ENCODE peak calls at places on chromosomes 1 and 21, in nine cellular contexts. E is NCI-H1417, M is HS-5, T is NCI-H345, I is cardiac fibroblast, H is cerebellum, Q is cardiac muscle cell, F is left cardiac atrium, C is A172. V is an unnamed sample.

GRCh38 chr21:37538971-37539590 is 172.5 kb downstream of the DYRK1A start:
- DNase-seq in F (no peak), M (no peak), Q (no peak), T (no peak), I (no peak), H (no peak), C (no peak), E (no peak), V (no peak)

GRCh38 chr1:66617362-66617761 is 83.4 kb downstream of the SGIP1 start:
- DNase-seq in T (no peak), E (no peak), F (no peak), H (no peak), C (no peak), M (no peak), I (no peak), Q (no peak), V (no peak)

GRCh38 chr1:241356519-241357365 is at the start of gene RGS7:
- DNase-seq in E (peak; percentile 89), I (peak; percentile 55), M (peak; percentile 14), F (peak; percentile 46), Q (peak; percentile 81), C (peak; percentile 64), T (peak; percentile 81), H (peak; percentile 89), V (peak; percentile 22)

GRCh38 chr1:45585110-45585426 is 1.2 kb downstream of the NASP start:
- DNase-seq in I (no peak), T (no peak), H (no peak), Q (no peak), E (no peak), F (no peak), M (no peak), C (no peak), V (no peak)

GRCh38 chr1:220879509-220880366 is 495 bp downstream of the HLX start:
- DNase-seq in F (peak; percentile 77), I (peak; percentile 48), E (peak; percentile 88), M (no peak), H (no peak), Q (peak; percentile 69), T (peak; percentile 46), C (peak; percentile 8), V (no peak)

GRCh38 chr1:33306561-33307493 is 14.1 kb downstream of the A3GALT2 start:
- DNase-seq in M (no peak), F (no peak), Q (no peak), I (peak; percentile 49), H (no peak), E (no peak), T (no peak), C (no peak), V (no peak)

GRCh38 chr1:245353915-245354775 is 199.4 kb downstream of the KIF26B start:
- DNase-seq in E (no peak), T (no peak), M (no peak), F (no peak), Q (no peak), C (no peak), I (no peak), H (no peak), V (no peak)

GRCh38 chr1:115062542-115063004 is 26.7 kb downstream of the TSPAN2 start:
- DNase-seq in M (peak; percentile 56), C (peak; percentile 97), I (peak; percentile 16), F (peak; percentile 55), Q (no peak), T (no peak), E (no peak), H (no peak), V (peak; percentile 72)

GRCh38 chr1:233294991-233295774 is at the start of gene PCNX2:
- DNase-seq in M (peak; percentile 37), E (peak; percentile 85), C (peak; percentile 84), H (peak; percentile 91), Q (peak; percentile 65), T (peak; percentile 76), I (peak; percentile 56), F (peak; percentile 53), V (peak; percentile 58)

GRCh38 chr1:35876988-35877387 is 6.0 kb upstream of the AGO1 start:
- DNase-seq in C (no peak), I (peak; percentile 37), T (no peak), E (no peak), H (no peak), M (no peak), F (no peak), Q (peak; percentile 69), V (peak; percentile 37)

GRCh38 chr1:30677471-30677870 is 45.9 kb downstream of the MATN1 start:
- DNase-seq in T (no peak), C (no peak), H (no peak), E (no peak), Q (no peak), M (no peak), I (no peak), F (no peak), V (no peak)

GRCh38 chr21:17139696-17140095 is 373.1 kb upstream of the CXADR start:
- DNase-seq in F (no peak), I (no peak), Q (no peak), C (peak; percentile 32), T (no peak), H (no peak), E (no peak), M (peak; percentile 5), V (peak; percentile 7)

GRCh38 chr1:229093258-229093540 is 177.7 kb upstream of the RAB4A start:
- DNase-seq in C (no peak), H (no peak), T (no peak), F (no peak), Q (no peak), M (no peak), I (no peak), E (no peak), V (no peak)

GRCh38 chr1:200971955-200972711 is 51.4 kb downstream of the KIF21B start:
- DNase-seq in T (peak; percentile 43), I (peak; percentile 78), F (peak; percentile 76), M (no peak), H (peak; percentile 40), Q (peak; percentile 69), E (peak; percentile 51), C (peak; percentile 67), V (peak; percentile 27)

GRCh38 chr1:118223426-118223825 is 38.4 kb upstream of the SPAG17 start:
- DNase-seq in I (peak; percentile 16), M (no peak), H (no peak), T (peak; percentile 3), E (peak; percentile 16), Q (peak; percentile 79), C (peak; percentile 11), F (no peak), V (no peak)

GRCh38 chr1:244735404-244735803 is 82.5 kb downstream of the DESI2 start:
- DNase-seq in E (no peak), Q (no peak), I (no peak), C (peak; percentile 36), H (no peak), F (no peak), M (no peak), T (no peak), V (no peak)

GRCh38 chr1:232922475-232922874 is 27.9 kb upstream of the NTPCR start:
- DNase-seq in C (no peak), F (no peak), M (no peak), Q (no peak), T (no peak), H (no peak), I (peak; percentile 34), E (no peak), V (peak; percentile 54)

GRCh38 chr1:27561126-27561899 is 42.6 kb downstream of the AHDC1 start:
- DNase-seq in I (no peak), T (no peak), Q (no peak), E (no peak), H (no peak), F (no peak), C (no peak), M (no peak), V (no peak)

V was measured in amniotic epithelial cell.